ENCODE peak calls at places on chromosomes 2 and 18, in nine cellular contexts. N is testis; P is neural progenitor cell; Z is IMR-90; E is fibroblast of lung; Q is cardiac muscle cell; C is heart left ventricle; L is effector memory CD4-positive, alpha-beta T cell; F is heart right ventricle. Y is an unnamed sample.
A peak's percentile ranks its signal among the peaks of the same experiment; 100 is the strongest.

GRCh38 chr2:61247204-61247812 is 85.3 kb downstream of the C2orf74 start:
- DNase-seq in L (no peak), F (no peak), Z (peak; percentile 48), C (no peak), P (no peak), E (peak; percentile 59), N (no peak), Q (no peak), Y (no peak)

GRCh38 chr2:80329491-80329890 is 24.9 kb upstream of the LRRTM1 start:
- DNase-seq in Q (no peak), N (no peak), F (no peak), E (no peak), Z (no peak), L (no peak), P (no peak), C (no peak), Y (no peak)

GRCh38 chr2:64873472-64873924 is 115.7 kb upstream of the SLC1A4 start:
- DNase-seq in L (peak; percentile 64), N (peak; percentile 88), P (peak; percentile 82), Z (peak; percentile 22), C (peak; percentile 68), E (no peak), Q (peak; percentile 84), F (peak; percentile 75), Y (no peak)

GRCh38 chr2:236994361-236994760 is 91.3 kb upstream of the COPS8 start:
- DNase-seq in C (no peak), Z (no peak), E (no peak), L (no peak), N (no peak), F (no peak), P (no peak), Q (no peak), Y (no peak)

GRCh38 chr18:13500227-13500865 is 226.0 kb downstream of the FAM210A start:
- DNase-seq in C (peak; percentile 66), P (peak; percentile 68), N (no peak), Q (peak; percentile 9), F (peak; percentile 59), E (peak; percentile 56), Z (peak; percentile 57), L (no peak), Y (peak; percentile 64)

GRCh38 chr2:216761119-216761518 is 65.8 kb upstream of the IGFBP5 start:
- DNase-seq in P (no peak), Q (no peak), L (no peak), F (no peak), Z (no peak), E (no peak), N (no peak), C (no peak), Y (no peak)

GRCh38 chr18:7458873-7459272 is 108.2 kb upstream of the PTPRM start:
- DNase-seq in Z (no peak), N (no peak), F (no peak), C (no peak), L (no peak), P (no peak), E (no peak), Q (peak; percentile 34), Y (no peak)

GRCh38 chr2:240451791-240452470 is 16.5 kb downstream of the GPC1 start:
- DNase-seq in Q (no peak), L (no peak), Z (no peak), F (no peak), C (no peak), N (no peak), P (peak; percentile 31), E (no peak), Y (no peak)

GRCh38 chr2:75655861-75656260 is 9.3 kb downstream of the MRPL19 start:
- DNase-seq in C (no peak), N (no peak), E (no peak), L (no peak), Q (no peak), Z (peak; percentile 91), P (no peak), F (no peak), Y (no peak)

GRCh38 chr18:24546304-24546703 is 85.9 kb downstream of the HRH4 start:
- DNase-seq in C (no peak), N (no peak), P (no peak), E (peak; percentile 19), L (no peak), Z (no peak), F (no peak), Q (no peak), Y (no peak)

GRCh38 chr2:11602563-11603182 is 67.3 kb downstream of the NTSR2 start:
- DNase-seq in F (no peak), P (no peak), E (no peak), Q (no peak), N (no peak), Z (no peak), C (no peak), L (no peak), Y (no peak)

GRCh38 chr2:233234996-233235395 is 16.5 kb upstream of the ATG16L1 start:
- DNase-seq in Q (no peak), F (no peak), N (no peak), C (no peak), P (no peak), E (no peak), L (no peak), Z (no peak), Y (no peak)

DNA sequence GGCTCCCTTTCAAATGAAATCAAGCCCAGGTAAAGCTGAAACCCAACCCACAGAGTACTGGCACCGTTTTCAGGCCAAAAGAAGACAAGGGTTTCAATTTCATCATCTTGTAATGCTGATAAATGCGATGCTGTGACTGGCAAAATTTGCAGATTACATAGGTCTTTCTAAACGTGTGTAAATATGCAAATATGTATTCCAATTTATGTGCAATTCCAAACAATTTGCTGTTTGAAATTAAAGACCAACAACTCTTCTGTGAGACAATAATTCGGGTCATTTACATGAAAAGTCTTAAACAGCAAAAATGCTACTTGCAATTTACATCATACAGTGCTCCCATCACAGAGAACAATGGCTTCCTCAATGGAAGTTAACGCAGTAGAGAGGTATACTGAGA is 2.8 kb upstream of the ZNF532 start:
- DNase-seq in E (no peak), Z (no peak), P (no peak), F (no peak), Q (no peak), N (no peak), C (no peak), L (no peak), Y (no peak)
- H3K4me1 ChIP-seq in E (peaks cover 20% of the 10 kb centered on the region), Z (peaks cover 37% of the 10 kb centered on the region), P (peaks cover 73% of the 10 kb centered on the region), F (peaks cover 66% of the 10 kb centered on the region), Q (peaks cover 59% of the 10 kb centered on the region), N (peaks cover 66% of the 10 kb centered on the region), C (peaks cover 66% of the 10 kb centered on the region), L (no peaks in the 10 kb centered on the region), Y (peaks cover 21% of the 10 kb centered on the region)

DNA sequence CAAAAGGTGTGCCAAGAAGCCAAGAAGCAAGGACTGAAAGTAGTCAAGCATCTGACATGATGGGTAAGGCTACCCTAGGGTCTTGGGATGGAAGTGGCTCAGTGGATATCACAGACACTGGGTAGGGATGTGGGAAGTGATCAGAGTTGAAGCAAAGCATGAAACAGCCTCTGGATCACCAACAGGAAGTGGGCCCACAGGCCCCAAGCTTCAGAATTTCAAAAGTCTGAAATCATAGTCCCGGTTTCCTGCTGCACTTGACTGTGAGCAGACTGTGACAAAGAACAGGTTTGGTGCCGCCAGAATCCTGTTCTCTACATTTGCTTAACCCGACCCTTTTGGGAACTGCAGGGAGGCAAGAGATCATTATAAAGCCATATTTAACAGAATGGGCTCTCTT is 57.4 kb downstream of the SP100 start:
- DNase-seq in Q (no peak), F (no peak), Z (no peak), P (no peak), L (no peak), C (no peak), N (no peak), E (no peak), Y (no peak)
- H3K27ac ChIP-seq in Q (no peak overlapping the region), F (no peak overlapping the region), Z (no peak overlapping the region), P (no peak overlapping the region), L (peak overlapping the region; percentile 29), C (no peak overlapping the region), N (no peak overlapping the region), E (no peak overlapping the region), Y (no peak overlapping the region)

DNA sequence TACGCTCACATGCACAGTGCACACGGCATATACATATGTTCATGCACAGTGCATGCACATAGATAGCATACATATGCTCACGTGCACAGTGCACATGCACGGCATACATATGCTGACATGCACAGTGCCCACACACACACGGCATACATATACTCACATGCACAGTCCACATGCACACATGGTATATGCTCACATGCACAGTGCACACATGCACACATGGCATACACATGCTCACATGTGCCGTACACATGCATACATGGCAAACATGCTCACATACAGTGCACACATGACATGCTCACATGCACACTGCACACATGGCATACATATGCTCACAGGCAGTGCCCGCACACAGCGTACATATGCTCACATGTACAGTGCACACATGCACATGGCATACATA is 97.7 kb upstream of the CTDP1 start:
- DNase-seq in C (peak; percentile 0), F (no peak), Q (no peak), P (no peak), E (no peak), Z (no peak), N (no peak), L (no peak), Y (no peak)
- H3K27me3 ChIP-seq in C (no peaks in the 10 kb centered on the region), F (no peaks in the 10 kb centered on the region), Q (no peaks in the 10 kb centered on the region), P (no peaks in the 10 kb centered on the region), E (no peaks in the 10 kb centered on the region), Z (no peaks in the 10 kb centered on the region), N (no peaks in the 10 kb centered on the region), L (no peaks in the 10 kb centered on the region), Y (no peaks in the 10 kb centered on the region)

DNA sequence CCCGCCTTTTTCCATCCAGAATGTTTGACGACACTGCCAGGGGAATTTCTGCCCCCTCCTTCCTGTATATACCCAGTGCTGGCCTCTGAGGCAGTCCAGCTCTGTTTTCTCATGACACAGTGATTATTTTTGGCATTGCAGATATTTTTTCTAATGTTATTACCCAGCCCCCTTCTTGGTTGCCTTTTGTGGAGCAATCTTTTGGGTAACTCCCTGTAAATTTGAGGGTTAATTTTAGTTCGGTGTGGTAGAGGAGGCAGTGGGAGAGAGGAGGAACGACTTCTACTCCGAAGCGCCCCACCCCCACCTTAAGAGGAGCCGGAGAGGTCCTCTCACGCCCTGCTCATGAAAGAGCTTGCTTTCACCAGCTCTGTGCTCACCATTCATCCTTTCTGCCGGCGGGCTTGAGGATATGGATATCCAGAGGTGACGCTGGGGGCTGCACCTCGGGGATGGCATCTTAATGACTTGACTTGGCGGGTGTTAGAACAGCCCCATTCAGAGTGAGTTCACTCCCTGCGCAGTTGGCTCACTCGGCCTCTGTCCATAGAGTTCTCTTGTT is 38.3 kb downstream of the EPAS1 start:
- DNase-seq in N (peak; percentile 50), C (peak; percentile 63), Z (peak; percentile 88), P (peak; percentile 57), Q (peak; percentile 68), E (peak; percentile 88), L (no peak), F (peak; percentile 62), Y (no peak)
- H3K4me1 ChIP-seq in N (peaks cover 82% of the 10 kb centered on the region), C (peaks cover 90% of the 10 kb centered on the region), Z (peaks cover 68% of the 10 kb centered on the region), P (peaks cover 15% of the 10 kb centered on the region), Q (peaks cover 37% of the 10 kb centered on the region), E (peaks cover 69% of the 10 kb centered on the region), L (no peaks in the 10 kb centered on the region), F (peaks cover 99% of the 10 kb centered on the region), Y (peaks cover 43% of the 10 kb centered on the region)